ENCODE peak calls at places on chromosomes 2 and 18, in nine cellular contexts. O is astrocyte, I is fibroblast of lung, K is psoas muscle, N is dorsolateral prefrontal cortex, S is lung, B is IMR-90, A is RWPE1, Q is lower lobe of right lung. F is an unnamed sample.

GRCh38 chr2:147247749-147248148 is 597.1 kb upstream of the ACVR2A start:
- DNase-seq in N (no peak), I (no peak), S (no peak), Q (no peak), O (no peak), K (no peak), A (no peak), B (no peak), F (no peak)

GRCh38 chr2:228541794-228542193 is 360.3 kb upstream of the SPHKAP start:
- DNase-seq in O (peak; percentile 72), Q (no peak), N (no peak), S (no peak), B (peak; percentile 16), I (peak; percentile 80), K (no peak), A (peak; percentile 35), F (no peak)

GRCh38 chr2:38301969-38302702 is 74.9 kb downstream of the ATL2 start:
- DNase-seq in B (no peak), N (no peak), S (no peak), I (no peak), O (no peak), K (no peak), A (no peak), Q (no peak), F (no peak)

GRCh38 chr2:218982312-218983262 is 2.4 kb downstream of the FEV start:
- DNase-seq in S (no peak), N (no peak), I (no peak), Q (no peak), O (no peak), K (no peak), A (no peak), B (no peak), F (peak; percentile 70)

GRCh38 chr2:224973112-224974016 is 68.9 kb downstream of the DOCK10 start:
- DNase-seq in A (no peak), B (no peak), N (no peak), I (no peak), K (no peak), S (no peak), Q (no peak), O (no peak), F (no peak)

GRCh38 chr2:96117701-96118588 is 1.6 kb upstream of the ADRA2B start:
- DNase-seq in K (no peak), O (no peak), B (no peak), S (no peak), N (no peak), A (peak; percentile 38), Q (peak; percentile 36), I (no peak), F (peak; percentile 65)

GRCh38 chr2:97718942-97719341 is 5.6 kb downstream of the ZAP70 start:
- DNase-seq in A (no peak), S (no peak), N (no peak), I (no peak), K (no peak), B (no peak), Q (no peak), O (no peak), F (peak; percentile 21)

GRCh38 chr2:171433763-171434670 is at the start of the genes DCAF17 and METTL8:
- DNase-seq in O (peak; percentile 89), B (peak; percentile 94), A (peak; percentile 89), Q (peak; percentile 97), K (peak; percentile 96), N (peak; percentile 96), I (peak; percentile 95), S (peak; percentile 95), F (peak; percentile 98)

GRCh38 chr2:100383954-100384353 is 33.5 kb downstream of the CHST10 start:
- DNase-seq in Q (no peak), A (no peak), N (no peak), O (no peak), I (no peak), B (no peak), S (no peak), K (no peak), F (no peak)

GRCh38 chr2:170467568-170468422 is 247.3 kb upstream of the SP5 start:
- DNase-seq in Q (no peak), N (no peak), A (no peak), S (no peak), K (no peak), B (no peak), O (no peak), I (peak; percentile 23), F (no peak)

GRCh38 chr2:240400319-240401161 is 34.9 kb upstream of the GPC1 start:
- DNase-seq in O (no peak), A (peak; percentile 9), Q (peak; percentile 44), B (no peak), N (peak; percentile 1), I (no peak), S (no peak), K (no peak), F (peak; percentile 64)

DNA sequence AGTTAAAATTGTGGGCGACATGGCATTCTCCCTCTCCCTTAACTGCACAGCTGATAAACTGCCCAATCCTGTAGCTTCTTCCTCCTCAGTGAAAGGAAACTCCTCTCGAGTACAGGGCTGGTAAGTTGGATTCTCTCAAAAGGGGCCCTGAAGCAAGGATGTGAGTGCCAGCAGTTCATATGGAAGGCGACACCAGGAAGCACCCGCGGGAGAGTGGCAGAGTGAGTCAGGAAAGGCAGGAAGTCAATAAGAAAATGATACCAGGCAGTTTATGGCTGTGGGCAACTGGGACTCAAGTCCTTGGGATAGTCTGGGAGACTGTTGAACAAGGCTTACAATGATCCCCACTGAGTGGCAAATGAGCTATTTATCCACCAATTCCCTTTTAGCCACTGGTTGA is 34.8 kb downstream of the ABHD3 start:
- DNase-seq in K (no peak), O (no peak), N (no peak), B (no peak), A (no peak), S (no peak), Q (no peak), I (no peak), F (no peak)
- H3K27ac ChIP-seq in K (peak overlapping the region; percentile 37), O (no peak overlapping the region), N (no peak overlapping the region), B (no peak overlapping the region), A (no peak overlapping the region), S (no peak overlapping the region), Q (no peak overlapping the region), I (no peak overlapping the region), F (no peak overlapping the region)

DNA sequence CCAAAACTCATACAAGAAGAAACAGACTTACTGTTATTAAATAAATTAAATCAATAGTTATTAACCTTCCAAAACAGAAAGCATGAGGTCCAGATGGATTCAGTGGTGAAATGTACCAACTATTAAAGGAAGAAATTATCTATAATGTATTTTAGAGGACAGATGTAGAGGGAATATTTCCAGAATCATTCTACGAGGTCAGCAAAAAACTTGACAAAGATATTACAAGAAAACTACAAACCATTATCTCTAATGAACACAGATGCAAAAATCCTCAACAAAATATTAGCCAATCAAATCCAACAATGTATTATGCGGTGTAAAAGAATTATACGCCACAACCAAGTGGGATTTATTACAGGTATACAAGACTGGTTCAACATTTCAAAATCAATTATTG is 63.7 kb downstream of the ROCK2 start:
- DNase-seq in K (no peak), S (no peak), A (no peak), B (no peak), I (no peak), Q (no peak), O (no peak), N (no peak), F (no peak)
- H3K27ac ChIP-seq in K (no peak overlapping the region), S (no peak overlapping the region), A (no peak overlapping the region), B (no peak overlapping the region), I (no peak overlapping the region), Q (no peak overlapping the region), O (no peak overlapping the region), N (no peak overlapping the region), F (no peak overlapping the region)

GRCh38 chr2:140990416-140990815 is 1140.4 kb downstream of the LRP1B start:
- DNase-seq in Q (no peak), I (peak; percentile 86), S (no peak), B (peak; percentile 94), O (peak; percentile 84), N (no peak), A (no peak), K (no peak), F (no peak)
- H3K27ac ChIP-seq in Q (no peak overlapping the region), I (peak overlapping the region; percentile 8), S (no peak overlapping the region), B (peak overlapping the region; percentile 85), O (no peak overlapping the region), N (no peak overlapping the region), A (no peak overlapping the region), K (no peak overlapping the region), F (no peak overlapping the region)

GRCh38 chr2:230429513-230429912 is 13.5 kb downstream of the SP100 start:
- DNase-seq in K (no peak), I (no peak), N (no peak), S (no peak), B (no peak), Q (no peak), A (no peak), O (no peak), F (no peak)

GRCh38 chr2:230435431-230435830 is 19.4 kb downstream of the SP100 start:
- DNase-seq in S (no peak), B (peak; percentile 26), A (no peak), I (no peak), Q (no peak), O (no peak), N (no peak), K (no peak), F (no peak)

GRCh38 chr2:230434677-230435324 is 18.8 kb downstream of the SP100 start:
- DNase-seq in B (no peak), K (no peak), A (no peak), S (no peak), N (no peak), O (no peak), I (no peak), Q (no peak), F (no peak)

GRCh38 chr2:230425377-230425776 is 9.4 kb downstream of the SP100 start:
- DNase-seq in N (no peak), B (no peak), K (no peak), Q (no peak), A (no peak), O (no peak), I (no peak), S (no peak), F (no peak)

GRCh38 chr2:230430957-230431635 is 15.1 kb downstream of the SP100 start:
- DNase-seq in N (no peak), I (no peak), A (no peak), S (no peak), Q (no peak), B (no peak), O (no peak), K (no peak), F (no peak)
- H3K27ac ChIP-seq in N (no peak overlapping the region), I (no peak overlapping the region), A (no peak overlapping the region), S (no peak overlapping the region), Q (no peak overlapping the region), B (no peak overlapping the region), O (no peak overlapping the region), K (no peak overlapping the region), F (no peak overlapping the region)

F was measured in kidney.